ENCODE peak calls at places on chromosomes 16 and 17, in seven cellular contexts. X is cardiac fibroblast; R is EL; E is dorsolateral prefrontal cortex; V is stimulated activated CD4-positive, alpha-beta T cell treated with anti-CD3 and anti-CD28 coated beads, Interleukin-1b, Interleukin-23, amount 100 ng/mL, for 4 hours; M is ascending aorta; T is neural crest cell. B is an unnamed sample.
A peak's percentile ranks its signal among the peaks of the same experiment; 100 is the strongest.

GRCh38 chr16:53429221-53429943 is 4.9 kb upstream of the RBL2 start:
- DNase-seq in E (no peak), R (peak; percentile 47), M (no peak), X (peak; percentile 64), T (no peak), V (no peak), B (peak; percentile 49)

GRCh38 chr17:63446218-63446980 is at the start of gene CYB561:
- DNase-seq in R (peak; percentile 72), X (peak; percentile 74), V (peak; percentile 43), M (peak; percentile 84), T (peak; percentile 56), E (no peak), B (peak; percentile 75)

GRCh38 chr17:60959011-60959410 is 281.4 kb downstream of the BCAS3 start:
- DNase-seq in T (no peak), V (no peak), X (peak; percentile 12), M (no peak), R (peak; percentile 59), E (no peak), B (no peak)

GRCh38 chr16:65728652-65729051 is 606.8 kb upstream of the CDH11 start:
- DNase-seq in X (no peak), V (no peak), R (no peak), E (no peak), M (no peak), T (no peak), B (no peak)

GRCh38 chr17:6162892-6163291 is 92.7 kb downstream of the WSCD1 start:
- DNase-seq in R (no peak), X (no peak), M (no peak), T (no peak), V (no peak), E (no peak), B (no peak)

GRCh38 chr16:87555647-87556046 is 46.7 kb upstream of the JPH3 start:
- DNase-seq in X (no peak), E (no peak), T (no peak), M (no peak), R (no peak), V (no peak), B (no peak)

GRCh38 chr16:53817812-53818211 is 113.9 kb downstream of the FTO start:
- DNase-seq in V (no peak), R (peak; percentile 67), M (no peak), T (no peak), X (peak; percentile 34), E (no peak), B (no peak)

GRCh38 chr17:79005063-79005861 is 4.3 kb downstream of the CANT1 start:
- DNase-seq in T (no peak), M (peak; percentile 60), X (no peak), R (no peak), E (no peak), V (no peak), B (peak; percentile 50)

GRCh38 chr17:16569358-16569712 is 331 bp upstream of the ZNF287 start:
- DNase-seq in E (no peak), T (no peak), M (no peak), R (no peak), V (no peak), X (no peak), B (no peak)

GRCh38 chr16:57504491-57504890 is 18.2 kb upstream of the DOK4 start:
- DNase-seq in V (no peak), M (no peak), R (no peak), E (no peak), T (no peak), X (no peak), B (no peak)

GRCh38 chr17:78766225-78766624 is 15.8 kb downstream of the CYTH1 start:
- DNase-seq in M (no peak), T (no peak), X (no peak), R (no peak), V (no peak), E (no peak), B (no peak)

GRCh38 chr17:18025596-18026407 is 13.2 kb downstream of the ATPAF2 start:
- DNase-seq in M (no peak), E (no peak), X (no peak), T (no peak), V (no peak), R (peak; percentile 75), B (no peak)

GRCh38 chr16:87723224-87723619 is 42.6 kb downstream of the KLHDC4 start:
- DNase-seq in V (no peak), M (no peak), X (peak; percentile 79), E (peak; percentile 93), R (peak; percentile 18), T (no peak), B (peak; percentile 99)

GRCh38 chr17:48563385-48563838 is 14.7 kb downstream of the HOXB4 start:
- DNase-seq in T (no peak), E (no peak), R (no peak), M (no peak), V (no peak), X (no peak), B (no peak)

GRCh38 chr16:88004391-88004790 is 53.2 kb downstream of the BANP start:
- DNase-seq in T (no peak), X (no peak), M (no peak), E (no peak), R (no peak), V (no peak), B (no peak)

GRCh38 chr16:79874391-79874790 is 273.9 kb upstream of the MAF start:
- DNase-seq in R (no peak), V (no peak), E (no peak), T (no peak), X (no peak), M (no peak), B (no peak)

GRCh38 chr17:16328997-16329396 is 24.3 kb downstream of the CENPV start:
- DNase-seq in R (no peak), M (no peak), X (peak; percentile 20), V (no peak), T (no peak), E (no peak), B (peak; percentile 49)

GRCh38 chr16:25034916-25035315 is 19.7 kb upstream of the ARHGAP17 start:
- DNase-seq in M (no peak), V (no peak), X (no peak), E (no peak), T (no peak), R (peak; percentile 27), B (no peak)

GRCh38 chr16:52861614-52862022 is 191.1 kb downstream of the CHD9NB start:
- DNase-seq in T (peak; percentile 35), R (no peak), V (no peak), X (peak; percentile 2), M (no peak), E (no peak), B (peak; percentile 61)

GRCh38 chr16:180921-181667 is 835 bp downstream of the HBQ1 start:
- DNase-seq in M (peak; percentile 82), X (peak; percentile 62), R (peak; percentile 61), E (peak; percentile 58), T (peak; percentile 89), V (peak; percentile 84), B (peak; percentile 90)

B was measured in NCI-H82.